ENCODE peak calls at places on chromosomes 7 and 10, in ten cellular contexts. K is A549, S is stomach, O is body of pancreas, C is transverse colon, T is Peyer's patch, U is esophagus muscularis mucosa, V is IMR-90, B is right lobe of liver, E is K562. H is an unnamed sample.
A peak's percentile ranks its signal among the peaks of the same experiment; 100 is the strongest.

GRCh38 chr7:920351-921070 is 34.0 kb downstream of the ADAP1 start:
- DNase-seq in K (no peak), S (peak; percentile 23), O (peak; percentile 9), C (peak; percentile 72), T (peak; percentile 78), U (no peak), V (no peak), B (peak; percentile 39), E (no peak), H (peak; percentile 33)

GRCh38 chr10:14502451-14502850 is 171.7 kb upstream of the FRMD4A start:
- DNase-seq in K (no peak), S (no peak), O (no peak), C (no peak), T (no peak), U (no peak), V (peak; percentile 44), B (no peak), E (no peak), H (no peak)

GRCh38 chr10:100653957-100654834 is 91.2 kb upstream of the PAX2 start:
- DNase-seq in K (no peak), S (no peak), O (no peak), C (no peak), T (no peak), U (no peak), V (no peak), B (no peak), E (peak; percentile 50), H (no peak)

GRCh38 chr10:71831646-71832552 is 19.2 kb downstream of the PSAP start:
- DNase-seq in K (no peak), S (peak; percentile 58), O (no peak), C (peak; percentile 42), T (no peak), U (no peak), V (peak; percentile 54), B (no peak), E (no peak), H (no peak)

GRCh38 chr10:132865851-132866600 is 76.3 kb downstream of the CFAP46 start:
- DNase-seq in K (no peak), S (peak; percentile 17), O (peak; percentile 5), C (peak; percentile 2), T (peak; percentile 37), U (no peak), V (no peak), B (peak; percentile 26), E (no peak), H (peak; percentile 7)

GRCh38 chr10:95406651-95407280 is 116.0 kb upstream of the PDLIM1 start:
- DNase-seq in K (no peak), S (peak; percentile 95), O (peak; percentile 96), C (peak; percentile 74), T (peak; percentile 68), U (no peak), V (no peak), B (peak; percentile 90), E (no peak), H (no peak)

GRCh38 chr10:131180941-131181855 is 130.3 kb downstream of the TCERG1L start:
- DNase-seq in K (no peak), S (no peak), O (peak; percentile 73), C (no peak), T (peak; percentile 17), U (no peak), V (no peak), B (peak; percentile 27), E (no peak), H (peak; percentile 1)

GRCh38 chr10:69087600-69088470 is at the start of gene SRGN:
- DNase-seq in K (peak; percentile 46), S (peak; percentile 70), O (peak; percentile 63), C (peak; percentile 81), T (peak; percentile 95), U (peak; percentile 94), V (peak; percentile 62), B (no peak), E (no peak), H (peak; percentile 64)

GRCh38 chr7:125606661-125607060 is 677.0 kb upstream of the POT1 start:
- DNase-seq in K (no peak), S (no peak), O (no peak), C (no peak), T (no peak), U (no peak), V (no peak), B (no peak), E (no peak), H (no peak)

GRCh38 chr7:51318001-51318400 is 1.4 kb upstream of the COBL start:
- DNase-seq in K (no peak), S (no peak), O (no peak), C (no peak), T (no peak), U (no peak), V (no peak), B (no peak), E (no peak), H (no peak)

GRCh38 chr10:75397571-75397921 is 4.0 kb downstream of the ZNF503 start:
- DNase-seq in K (no peak), S (no peak), O (peak; percentile 39), C (no peak), T (no peak), U (no peak), V (no peak), B (no peak), E (no peak), H (peak; percentile 56)

GRCh38 chr7:128435311-128435654 is 20.4 kb upstream of the HILPDA start:
- DNase-seq in K (peak; percentile 70), S (no peak), O (no peak), C (no peak), T (no peak), U (no peak), V (no peak), B (no peak), E (no peak), H (no peak)

GRCh38 chr7:45924283-45924682 is 3.2 kb upstream of the IGFBP3 start:
- DNase-seq in K (peak; percentile 67), S (no peak), O (peak; percentile 88), C (no peak), T (no peak), U (peak; percentile 74), V (peak; percentile 76), B (no peak), E (no peak), H (no peak)

GRCh38 chr7:94087664-94088352 is 83.7 kb upstream of the BET1 start:
- DNase-seq in K (peak; percentile 81), S (peak; percentile 44), O (peak; percentile 41), C (peak; percentile 33), T (peak; percentile 72), U (no peak), V (peak; percentile 85), B (no peak), E (peak; percentile 53), H (no peak)

GRCh38 chr10:129560355-129560754 is 93.3 kb downstream of the MGMT start:
- DNase-seq in K (no peak), S (no peak), O (no peak), C (no peak), T (no peak), U (no peak), V (no peak), B (no peak), E (no peak), H (no peak)
- H3K27ac ChIP-seq in K (no peak overlapping the region), S (no peak overlapping the region), O (no peak overlapping the region), C (no peak overlapping the region), T (no peak overlapping the region), U (no peak overlapping the region), V (no peak overlapping the region), B (no peak overlapping the region), E (no peak overlapping the region), H (no peak overlapping the region)

GRCh38 chr7:100465299-100465698 is 1.2 kb upstream of the SPACDR start:
- DNase-seq in K (no peak), S (no peak), O (peak; percentile 45), C (no peak), T (no peak), U (no peak), V (peak; percentile 30), B (no peak), E (no peak), H (no peak)

GRCh38 chr7:100465702-100466311 is 1.7 kb upstream of the SPACDR start:
- DNase-seq in K (peak; percentile 58), S (peak; percentile 87), O (peak; percentile 93), C (peak; percentile 69), T (no peak), U (no peak), V (peak; percentile 71), B (peak; percentile 74), E (peak; percentile 65), H (peak; percentile 82)

GRCh38 chr7:100466830-100467605 is 3.0 kb upstream of the SPACDR start:
- DNase-seq in K (no peak), S (no peak), O (no peak), C (no peak), T (no peak), U (no peak), V (no peak), B (no peak), E (no peak), H (no peak)

GRCh38 chr7:100469227-100470044 is 5.4 kb upstream of the SPACDR start:
- DNase-seq in K (peak; percentile 90), S (peak; percentile 93), O (peak; percentile 91), C (peak; percentile 91), T (peak; percentile 93), U (peak; percentile 96), V (peak; percentile 64), B (peak; percentile 88), E (peak; percentile 90), H (peak; percentile 94)

GRCh38 chr7:100467638-100468373 is 3.7 kb upstream of the SPACDR start:
- DNase-seq in K (no peak), S (no peak), O (no peak), C (no peak), T (no peak), U (no peak), V (no peak), B (no peak), E (peak; percentile 24), H (no peak)
- TF ChIP-seq POLR2A in K (no peak), S (no peak), O (no peak), C (no peak), T (no peak), U (no peak), V (no peak), B (no peak), E (no peak), H (no peak)

DNA sequence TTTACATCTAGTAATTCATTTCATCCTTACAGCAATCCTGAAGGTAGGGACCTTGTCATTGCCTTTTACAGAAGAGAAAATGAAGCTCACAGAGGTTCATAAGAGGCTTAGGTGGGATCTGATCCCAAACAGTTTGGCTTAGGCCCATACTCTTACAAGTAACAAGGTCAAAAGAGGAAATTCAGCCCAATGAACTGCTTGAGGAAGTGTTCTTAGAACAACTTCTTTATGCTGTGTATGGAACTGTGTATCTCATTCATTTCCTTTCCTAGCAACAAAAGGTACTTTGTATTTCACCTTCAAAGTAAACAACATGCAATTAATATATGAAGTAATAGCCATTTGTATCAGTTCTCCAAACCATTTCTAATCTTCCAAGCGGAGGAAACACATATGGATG is 79.3 kb downstream of the AVL9 start:
- DNase-seq in K (no peak), S (no peak), O (no peak), C (no peak), T (no peak), U (no peak), V (no peak), B (no peak), E (no peak), H (no peak)
- H3K27ac ChIP-seq in K (no peak overlapping the region), S (no peak overlapping the region), O (no peak overlapping the region), C (no peak overlapping the region), T (no peak overlapping the region), U (no peak overlapping the region), V (no peak overlapping the region), B (no peak overlapping the region), E (no peak overlapping the region), H (no peak overlapping the region)

DNA sequence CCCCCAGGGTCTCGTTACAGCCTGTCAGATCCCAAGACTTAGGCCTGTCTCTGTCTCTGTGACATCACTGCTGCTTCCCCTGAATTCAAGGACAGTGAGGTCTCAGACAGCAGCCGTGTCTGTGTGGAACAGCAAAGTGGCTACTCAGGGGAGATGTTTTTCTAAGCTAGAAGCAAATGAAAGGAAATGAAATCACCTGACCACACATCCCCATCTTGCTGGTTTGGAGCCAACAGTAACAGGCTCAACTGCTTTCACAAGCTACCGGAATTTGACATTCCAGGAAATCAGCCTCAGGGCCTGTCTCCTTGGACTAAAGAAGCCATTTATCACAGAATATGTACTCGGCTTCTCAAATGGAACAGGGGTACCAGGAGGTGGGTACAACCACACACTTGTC is 73.0 kb downstream of the SPDYE5 start:
- DNase-seq in K (no peak), S (peak; percentile 45), O (peak; percentile 28), C (no peak), T (no peak), U (no peak), V (peak; percentile 93), B (no peak), E (no peak), H (peak; percentile 36)
- TF ChIP-seq POLR2A in K (no peak), S (no peak), O (no peak), C (no peak), T (no peak), U (no peak), V (no peak), B (no peak), E (no peak), H (no peak)